ENCODE peak calls at places on chromosomes 11 and 22, in eight cellular contexts. H is stimulated activated CD4-positive, alpha-beta T cell treated with anti-CD3 and anti-CD28 coated beads, Interleukin-4, amount 100 ng/mL, for 24 hours; D is GOT3; Q is adipocyte; V is posterior cingulate gyrus; N is CD8-positive, alpha-beta T cell; W is DMS153; T is NCI-H1105 treated with DMSO at 0.1 percent for 48 hours. F is an unnamed sample.

GRCh38 chr11:69962152-69962551 is 116.0 kb upstream of the ANO1 start:
- DNase-seq in H (no peak), D (no peak), Q (no peak), V (no peak), N (no peak), W (no peak), T (no peak), F (no peak)

GRCh38 chr22:36341640-36342041 is 46.1 kb downstream of the MYH9 start:
- DNase-seq in H (no peak), D (no peak), Q (no peak), V (no peak), N (peak; percentile 11), W (no peak), T (no peak), F (no peak)

GRCh38 chr11:94597896-94598295 is 30.7 kb downstream of the PIWIL4 start:
- DNase-seq in H (no peak), D (no peak), Q (peak; percentile 48), V (no peak), N (no peak), W (no peak), T (no peak), F (no peak)

GRCh38 chr11:59212744-59213573 is at the start of gene MPEG1:
- DNase-seq in H (no peak), D (no peak), Q (no peak), V (no peak), N (no peak), W (no peak), T (no peak), F (peak; percentile 91)

GRCh38 chr11:63999349-64000025 is 13.2 kb downstream of the OTUB1 start:
- DNase-seq in H (peak; percentile 67), D (no peak), Q (peak; percentile 22), V (no peak), N (peak; percentile 57), W (peak; percentile 84), T (peak; percentile 92), F (no peak)

GRCh38 chr11:134616048-134616447 is 204.0 kb upstream of the B3GAT1 start:
- DNase-seq in H (no peak), D (no peak), Q (no peak), V (no peak), N (no peak), W (no peak), T (no peak), F (no peak)

GRCh38 chr11:71482746-71483364 is 29.9 kb downstream of the NADSYN1 start:
- DNase-seq in H (no peak), D (no peak), Q (no peak), V (no peak), N (no peak), W (no peak), T (no peak), F (no peak)

GRCh38 chr11:1388763-1389102 is 1.0 kb upstream of the BRSK2 start:
- DNase-seq in H (no peak), D (no peak), Q (peak; percentile 19), V (no peak), N (no peak), W (no peak), T (peak; percentile 16), F (no peak)

GRCh38 chr11:68402355-68403031 is 58.1 kb upstream of the PPP6R3 start:
- DNase-seq in H (no peak), D (no peak), Q (no peak), V (no peak), N (no peak), W (no peak), T (no peak), F (peak; percentile 59)

F was measured in Karpas-422.